ENCODE peak calls at places on chromosomes 1 and 21, in six cellular contexts. W, M, A, U, X and K are unnamed samples.

GRCh38 chr21:40215941-40216340 is 348.7 kb downstream of the PCP4 start:
- DNase-seq in W (no peak), M (no peak), A (no peak), U (no peak), X (no peak), K (no peak)

GRCh38 chr1:231600461-231600976 is 26.1 kb upstream of the DISC1 start:
- DNase-seq in W (no peak), M (peak), A (peak), U (no peak), X (no peak), K (no peak)

GRCh38 chr1:227559926-227560325 is 3.4 kb upstream of the ZNF678 start:
- DNase-seq in W (no peak), M (no peak), A (no peak), U (no peak), X (no peak), K (no peak)

GRCh38 chr1:53553734-53554509 is 94.7 kb downstream of the DMRTB1 start:
- DNase-seq in W (no peak), M (no peak), A (no peak), U (no peak), X (no peak), K (no peak)

GRCh38 chr1:200028586-200029034 is 1.1 kb downstream of the NR5A2 start:
- DNase-seq in W (peak), M (no peak), A (peak), U (no peak), X (no peak), K (peak)

GRCh38 chr1:217135569-217135915 is 412.3 kb upstream of the ESRRG start:
- DNase-seq in W (no peak), M (peak), A (peak), U (peak), X (no peak), K (peak)

GRCh38 chr1:24745711-24746582 is 700 bp downstream of the CLIC4 start:
- DNase-seq in W (no peak), M (peak), A (peak), U (no peak), X (peak), K (peak)

GRCh38 chr1:203439086-203439620 is 36.5 kb upstream of the PRELP start:
- DNase-seq in W (no peak), M (no peak), A (no peak), U (no peak), X (no peak), K (no peak)

GRCh38 chr1:14949836-14950674 is 203.5 kb upstream of the TMEM51 start:
- DNase-seq in W (no peak), M (no peak), A (no peak), U (no peak), X (no peak), K (peak)

GRCh38 chr1:211939876-211940468 is 95.4 kb downstream of the INTS7 start:
- DNase-seq in W (no peak), M (no peak), A (no peak), U (no peak), X (no peak), K (no peak)

GRCh38 chr1:59432531-59433439 is 135.9 kb downstream of the FGGY start:
- DNase-seq in W (no peak), M (no peak), A (no peak), U (no peak), X (no peak), K (no peak)

GRCh38 chr1:223846668-223847007 is 891 bp upstream of the TP53BP2 start:
- DNase-seq in W (no peak), M (no peak), A (no peak), U (peak), X (no peak), K (peak)

GRCh38 chr1:180762796-180763195 is 131.0 kb downstream of the XPR1 start:
- DNase-seq in W (no peak), M (no peak), A (no peak), U (no peak), X (peak), K (no peak)

GRCh38 chr21:33126569-33126968 is 56.6 kb downstream of the OLIG1 start:
- DNase-seq in W (no peak), M (no peak), A (no peak), U (no peak), X (no peak), K (no peak)

GRCh38 chr1:228148196-228148861 is 1.4 kb upstream of the GJC2 start:
- DNase-seq in W (no peak), M (no peak), A (no peak), U (peak), X (no peak), K (no peak)

GRCh38 chr1:212920895-212921294 is 29.4 kb upstream of the VASH2 start:
- DNase-seq in W (no peak), M (no peak), A (no peak), U (peak), X (no peak), K (no peak)

GRCh38 chr21:14741237-14741636 is 195.1 kb upstream of the SAMSN1 start:
- DNase-seq in W (no peak), M (no peak), A (no peak), U (no peak), X (peak), K (peak)

GRCh38 chr1:244970236-244970652 is 105.9 kb upstream of the HNRNPU start:
- DNase-seq in W (peak), M (peak), A (peak), U (peak), X (peak), K (peak)

GRCh38 chr1:244970661-244971523 is 106.5 kb upstream of the HNRNPU start:
- DNase-seq in W (peak), M (peak), A (peak), U (peak), X (peak), K (peak)

GRCh38 chr1:244969355-244970235 is 105.3 kb upstream of the HNRNPU start:
- DNase-seq in W (no peak), M (peak), A (peak), U (no peak), X (peak), K (peak)

GRCh38 chr1:244967159-244967558 is 102.8 kb upstream of the HNRNPU start:
- DNase-seq in W (no peak), M (no peak), A (no peak), U (no peak), X (no peak), K (no peak)

GRCh38 chr1:244968431-244968830 is 104.1 kb upstream of the HNRNPU start:
- DNase-seq in W (peak), M (no peak), A (peak), U (no peak), X (peak), K (peak)
- H3K4me3 ChIP-seq in W (no peak), M (peak), A (no peak), U (peak), X (no peak), K (no peak)

GRCh38 chr1:226125097-226125630 is 61.4 kb downstream of the ACBD3 start:
- DNase-seq in W (peak), M (peak), A (peak), U (peak), X (peak), K (peak)
- H3K9ac ChIP-seq in W (no peak), M (no peak), A (no peak), U (no peak), X (no peak), K (peak)

DNA sequence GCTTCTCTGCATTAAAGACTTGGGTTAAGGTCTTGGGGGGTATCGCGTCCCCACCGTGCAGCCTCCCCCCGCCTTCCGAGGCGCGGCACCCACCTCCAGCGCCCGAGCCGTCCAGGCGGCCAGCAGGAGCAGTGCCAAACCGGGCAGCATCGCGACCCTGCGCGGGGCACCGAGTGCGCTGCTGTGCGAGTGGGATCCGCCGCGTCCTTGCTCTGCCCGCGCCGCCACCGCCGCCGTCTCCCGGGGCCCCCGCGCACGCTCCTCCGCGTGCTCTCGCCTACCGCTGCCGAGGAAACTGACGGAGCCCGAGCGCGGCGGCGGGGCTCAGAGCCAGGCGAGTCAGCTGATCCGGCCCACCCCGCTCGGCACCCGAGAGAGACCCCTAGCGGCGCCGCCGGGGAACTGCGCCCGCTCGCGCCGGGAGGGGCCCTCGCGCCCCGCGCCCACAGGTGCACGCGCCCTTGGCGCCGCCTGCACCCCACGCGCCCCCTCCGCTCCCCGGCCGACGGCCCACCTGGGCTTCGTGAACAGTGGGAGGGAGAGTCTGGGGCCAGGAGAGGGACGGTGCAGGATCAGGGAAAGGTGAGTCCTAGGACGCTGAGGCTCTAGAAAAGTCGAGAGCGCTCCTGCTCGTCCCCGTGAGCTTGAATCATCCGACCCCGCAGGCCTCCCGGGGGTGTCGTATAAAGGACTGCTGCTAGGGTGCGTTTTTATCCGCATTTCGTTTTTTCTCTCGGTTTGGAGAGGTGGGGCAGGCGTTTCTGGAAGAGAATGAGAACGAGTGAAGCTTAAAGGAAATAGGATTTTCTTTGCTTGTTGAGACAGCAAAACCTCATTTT is at the start of gene APP:
- DNase-seq in W (peak), M (peak), A (peak), U (peak), X (peak), K (peak)
- H2BK120ac ChIP-seq in W (peak), M (peak), A (peak), U (no peak), X (peak), K (peak)

GRCh38 chr21:23955130-23955873 is 1652.0 kb downstream of the MRPL39 start:
- DNase-seq in W (no peak), M (no peak), A (no peak), U (no peak), X (no peak), K (no peak)
- H3K4me3 ChIP-seq in W (no peak), M (no peak), A (no peak), U (no peak), X (no peak), K (no peak)

DNA sequence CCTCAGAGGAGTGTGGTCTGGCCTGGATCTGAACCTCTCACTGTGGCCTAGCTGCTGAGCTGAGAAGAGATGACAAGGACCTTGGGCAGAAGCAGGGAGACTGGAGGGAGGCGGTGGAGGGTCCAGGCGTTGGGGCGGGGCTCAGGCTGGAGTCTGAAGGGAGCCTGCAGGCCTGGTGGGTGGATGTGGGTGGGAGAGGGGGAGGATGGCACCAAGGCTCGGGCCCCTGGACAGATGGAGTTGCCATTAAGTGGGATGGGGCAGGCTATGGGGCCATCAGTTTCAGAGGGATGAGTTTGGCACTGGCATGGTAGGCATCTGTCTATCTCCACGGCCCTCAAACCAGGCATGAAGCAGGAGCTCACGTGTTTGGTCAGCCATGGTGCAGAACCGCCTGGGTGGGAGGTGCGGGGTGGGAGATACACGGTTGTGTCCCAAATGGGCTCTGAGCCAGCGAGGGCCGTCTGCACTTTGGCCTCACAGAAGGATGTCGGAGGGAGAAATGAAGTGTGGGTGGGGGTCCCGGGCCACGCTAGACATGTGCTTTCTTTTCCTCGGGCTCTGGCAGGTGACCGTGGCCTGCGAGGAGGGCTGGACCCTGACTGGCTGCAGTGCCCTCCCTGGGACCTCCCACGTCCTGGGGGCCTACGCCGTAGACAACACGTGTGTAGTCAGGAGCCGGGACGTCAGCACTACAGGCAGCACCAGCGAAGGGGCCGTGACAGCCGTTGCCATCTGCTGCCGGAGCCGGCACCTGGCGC is 23.6 kb downstream of the PCSK9 start:
- DNase-seq in W (no peak), M (no peak), A (no peak), U (no peak), X (no peak), K (no peak)
- H3K9ac ChIP-seq in W (no peak), M (no peak), A (no peak), U (no peak), X (no peak), K (no peak)

DNA sequence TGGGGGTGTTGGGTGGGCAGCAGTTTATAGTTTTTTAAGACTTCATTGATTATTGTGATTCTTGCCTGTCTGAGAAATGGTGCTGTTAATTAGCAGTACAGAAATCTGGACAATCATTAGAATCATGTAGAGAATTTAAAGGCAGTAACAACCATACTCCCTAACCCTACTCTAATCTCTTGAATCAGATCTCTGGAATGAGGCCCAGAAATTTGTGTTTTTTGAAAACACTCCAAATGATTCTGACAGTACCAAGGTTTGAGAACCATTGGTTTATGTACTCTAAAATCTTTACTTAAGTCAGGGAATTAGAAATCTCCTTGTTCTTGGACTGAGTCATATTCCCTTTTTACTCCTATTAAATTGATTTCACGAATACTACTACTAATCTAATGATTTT is 24.0 kb downstream of the FNBP1L start:
- DNase-seq in W (no peak), M (peak), A (peak), U (no peak), X (peak), K (no peak)
- H2BK120ac ChIP-seq in W (no peak), M (no peak), A (no peak), U (no peak), X (no peak), K (no peak)